ENCODE peak calls at places on chromosome 3, in seven cellular contexts. One of them, this sample, is unnamed.

GRCh38 chr3:175716451-175716850 is 857.3 kb downstream of the NAALADL2 start:
- DNase-seq in pancreas: no peak
- DNase-seq in left ventricle myocardium inferior: no peak
- DNase-seq in osteoblast: peak
- DNase-seq in WERI-Rb-1: no peak
- DNase-seq in A549: no peak
- DNase-seq in ovary: no peak
- DNase-seq in this sample: no peak

GRCh38 chr3:30146978-30147377 is 459.4 kb upstream of the TGFBR2 start:
- DNase-seq in A549: no peak
- DNase-seq in osteoblast: no peak
- DNase-seq in left ventricle myocardium inferior: no peak
- DNase-seq in WERI-Rb-1: no peak
- DNase-seq in ovary: no peak
- DNase-seq in pancreas: no peak
- DNase-seq in this sample: no peak

GRCh38 chr3:28252016-28252415 is 10.6 kb downstream of the CMC1 start:
- DNase-seq in pancreas: no peak
- DNase-seq in osteoblast: no peak
- DNase-seq in WERI-Rb-1: no peak
- DNase-seq in left ventricle myocardium inferior: no peak
- DNase-seq in A549: no peak
- DNase-seq in ovary: no peak
- DNase-seq in this sample: no peak

GRCh38 chr3:195159819-195160175 is 111.2 kb downstream of the XXYLT1 start:
- DNase-seq in ovary: no peak
- DNase-seq in A549: no peak
- DNase-seq in WERI-Rb-1: no peak
- DNase-seq in left ventricle myocardium inferior: no peak
- DNase-seq in pancreas: no peak
- DNase-seq in osteoblast: peak
- DNase-seq in this sample: no peak

GRCh38 chr3:71406945-71407629 is 176.4 kb downstream of the FOXP1 start:
- DNase-seq in left ventricle myocardium inferior: no peak
- DNase-seq in A549: no peak
- DNase-seq in osteoblast: no peak
- DNase-seq in pancreas: no peak
- DNase-seq in WERI-Rb-1: no peak
- DNase-seq in ovary: no peak
- DNase-seq in this sample: no peak

GRCh38 chr3:45635475-45636256 is 41.1 kb downstream of the LIMD1 start:
- DNase-seq in WERI-Rb-1: no peak
- DNase-seq in A549: peak
- DNase-seq in osteoblast: peak
- DNase-seq in pancreas: no peak
- DNase-seq in left ventricle myocardium inferior: no peak
- DNase-seq in ovary: no peak
- DNase-seq in this sample: peak

GRCh38 chr3:136838641-136839555 is 20.0 kb downstream of the SLC35G2 start:
- DNase-seq in ovary: no peak
- DNase-seq in WERI-Rb-1: no peak
- DNase-seq in left ventricle myocardium inferior: no peak
- DNase-seq in A549: no peak
- DNase-seq in pancreas: no peak
- DNase-seq in osteoblast: peak
- DNase-seq in this sample: no peak

GRCh38 chr3:99647081-99647480 is 8.7 kb downstream of the COL8A1 start:
- DNase-seq in left ventricle myocardium inferior: no peak
- DNase-seq in osteoblast: no peak
- DNase-seq in WERI-Rb-1: no peak
- DNase-seq in ovary: no peak
- DNase-seq in pancreas: no peak
- DNase-seq in A549: no peak
- DNase-seq in this sample: no peak

GRCh38 chr3:126946387-126946786 is 36.5 kb upstream of the PLXNA1 start:
- DNase-seq in ovary: no peak
- DNase-seq in WERI-Rb-1: no peak
- DNase-seq in left ventricle myocardium inferior: no peak
- DNase-seq in pancreas: no peak
- DNase-seq in A549: no peak
- DNase-seq in osteoblast: peak
- DNase-seq in this sample: no peak

GRCh38 chr3:183653209-183654064 is 18.0 kb downstream of the KLHL24 start:
- DNase-seq in left ventricle myocardium inferior: no peak
- DNase-seq in A549: peak
- DNase-seq in osteoblast: no peak
- DNase-seq in ovary: no peak
- DNase-seq in WERI-Rb-1: no peak
- DNase-seq in pancreas: no peak
- DNase-seq in this sample: peak

GRCh38 chr3:74273091-74273490 is 341.4 kb downstream of the CNTN3 start:
- DNase-seq in left ventricle myocardium inferior: no peak
- DNase-seq in A549: no peak
- DNase-seq in osteoblast: no peak
- DNase-seq in WERI-Rb-1: no peak
- DNase-seq in pancreas: no peak
- DNase-seq in ovary: no peak
- DNase-seq in this sample: no peak

GRCh38 chr3:197960694-197961581 is 921 bp downstream of the LMLN start:
- DNase-seq in ovary: no peak
- DNase-seq in A549: no peak
- DNase-seq in osteoblast: peak
- DNase-seq in left ventricle myocardium inferior: no peak
- DNase-seq in WERI-Rb-1: no peak
- DNase-seq in pancreas: no peak
- DNase-seq in this sample: peak

GRCh38 chr3:117047951-117048705 is 338.5 kb downstream of the TUSC7 start:
- DNase-seq in left ventricle myocardium inferior: no peak
- DNase-seq in WERI-Rb-1: no peak
- DNase-seq in ovary: no peak
- DNase-seq in A549: no peak
- DNase-seq in osteoblast: no peak
- DNase-seq in pancreas: no peak
- DNase-seq in this sample: no peak

GRCh38 chr3:38577089-38578080 is 72.1 kb downstream of the SCN5A start:
- DNase-seq in ovary: no peak
- DNase-seq in WERI-Rb-1: no peak
- DNase-seq in osteoblast: no peak
- DNase-seq in left ventricle myocardium inferior: no peak
- DNase-seq in A549: no peak
- DNase-seq in pancreas: no peak
- DNase-seq in this sample: no peak

GRCh38 chr3:117630885-117631284 is 921.3 kb downstream of the TUSC7 start:
- DNase-seq in WERI-Rb-1: no peak
- DNase-seq in A549: no peak
- DNase-seq in osteoblast: no peak
- DNase-seq in left ventricle myocardium inferior: no peak
- DNase-seq in pancreas: peak
- DNase-seq in ovary: no peak
- DNase-seq in this sample: no peak

GRCh38 chr3:69084668-69085542 is at the start of gene ARL6IP5:
- DNase-seq in WERI-Rb-1: peak
- DNase-seq in left ventricle myocardium inferior: peak
- DNase-seq in pancreas: peak
- DNase-seq in ovary: peak
- DNase-seq in A549: peak
- DNase-seq in osteoblast: peak
- DNase-seq in this sample: peak

GRCh38 chr3:11331101-11331500 is 58.9 kb downstream of the ATG7 start:
- DNase-seq in left ventricle myocardium inferior: no peak
- DNase-seq in WERI-Rb-1: no peak
- DNase-seq in ovary: no peak
- DNase-seq in A549: no peak
- DNase-seq in pancreas: no peak
- DNase-seq in osteoblast: peak
- DNase-seq in this sample: peak

GRCh38 chr3:157074490-157074889 is 85.5 kb downstream of the CCNL1 start:
- DNase-seq in osteoblast: no peak
- DNase-seq in ovary: no peak
- DNase-seq in left ventricle myocardium inferior: no peak
- DNase-seq in A549: no peak
- DNase-seq in pancreas: no peak
- DNase-seq in WERI-Rb-1: no peak
- DNase-seq in this sample: no peak

GRCh38 chr3:39166932-39167532 is 13.6 kb upstream of the CSRNP1 start:
- DNase-seq in WERI-Rb-1: no peak
- DNase-seq in pancreas: no peak
- DNase-seq in ovary: no peak
- DNase-seq in A549: peak
- DNase-seq in left ventricle myocardium inferior: no peak
- DNase-seq in osteoblast: peak
- DNase-seq in this sample: no peak

GRCh38 chr3:45546636-45547201 is 47.8 kb upstream of the LIMD1 start:
- DNase-seq in left ventricle myocardium inferior: no peak
- DNase-seq in WERI-Rb-1: peak
- DNase-seq in pancreas: no peak
- DNase-seq in osteoblast: no peak
- DNase-seq in ovary: no peak
- DNase-seq in A549: peak
- DNase-seq in this sample: no peak

GRCh38 chr3:195914648-195915473 is 6.5 kb upstream of the TNK2 start:
- DNase-seq in A549: peak
- DNase-seq in ovary: peak
- DNase-seq in osteoblast: peak
- DNase-seq in pancreas: peak
- DNase-seq in left ventricle myocardium inferior: peak
- DNase-seq in WERI-Rb-1: peak
- DNase-seq in this sample: peak

GRCh38 chr3:29183346-29184087 is 97.4 kb upstream of the RBMS3 start:
- DNase-seq in pancreas: no peak
- DNase-seq in left ventricle myocardium inferior: no peak
- DNase-seq in WERI-Rb-1: no peak
- DNase-seq in A549: no peak
- DNase-seq in ovary: no peak
- DNase-seq in osteoblast: no peak
- DNase-seq in this sample: no peak

GRCh38 chr3:10962481-10963036 is 30.0 kb upstream of the SLC6A1 start:
- DNase-seq in A549: no peak
- DNase-seq in WERI-Rb-1: no peak
- DNase-seq in pancreas: no peak
- DNase-seq in osteoblast: no peak
- DNase-seq in ovary: no peak
- DNase-seq in left ventricle myocardium inferior: no peak
- DNase-seq in this sample: no peak

GRCh38 chr3:8621872-8622271 is 22.7 kb downstream of the SSUH2 start:
- DNase-seq in osteoblast: peak
- DNase-seq in WERI-Rb-1: no peak
- DNase-seq in pancreas: no peak
- DNase-seq in left ventricle myocardium inferior: no peak
- DNase-seq in A549: no peak
- DNase-seq in ovary: no peak
- DNase-seq in this sample: no peak

GRCh38 chr3:43704697-43705096 is 14.0 kb downstream of the ABHD5 start:
- DNase-seq in osteoblast: peak
- DNase-seq in A549: no peak
- DNase-seq in pancreas: no peak
- DNase-seq in left ventricle myocardium inferior: no peak
- DNase-seq in WERI-Rb-1: no peak
- DNase-seq in ovary: no peak
- DNase-seq in this sample: no peak

GRCh38 chr3:72523409-72524172 is 324.7 kb downstream of the SHQ1 start:
- DNase-seq in A549: no peak
- DNase-seq in osteoblast: no peak
- DNase-seq in left ventricle myocardium inferior: peak
- DNase-seq in WERI-Rb-1: no peak
- DNase-seq in ovary: no peak
- DNase-seq in pancreas: no peak
- DNase-seq in this sample: peak

GRCh38 chr3:52623234-52623792 is 62.4 kb downstream of the PBRM1 start:
- DNase-seq in left ventricle myocardium inferior: no peak
- DNase-seq in A549: no peak
- DNase-seq in WERI-Rb-1: no peak
- DNase-seq in ovary: no peak
- DNase-seq in pancreas: no peak
- DNase-seq in osteoblast: no peak
- DNase-seq in this sample: no peak

GRCh38 chr3:197833930-197834715 is 43.1 kb downstream of the LRCH3 start:
- DNase-seq in A549: no peak
- DNase-seq in osteoblast: no peak
- DNase-seq in WERI-Rb-1: no peak
- DNase-seq in ovary: no peak
- DNase-seq in pancreas: no peak
- DNase-seq in left ventricle myocardium inferior: no peak
- DNase-seq in this sample: no peak

DNA sequence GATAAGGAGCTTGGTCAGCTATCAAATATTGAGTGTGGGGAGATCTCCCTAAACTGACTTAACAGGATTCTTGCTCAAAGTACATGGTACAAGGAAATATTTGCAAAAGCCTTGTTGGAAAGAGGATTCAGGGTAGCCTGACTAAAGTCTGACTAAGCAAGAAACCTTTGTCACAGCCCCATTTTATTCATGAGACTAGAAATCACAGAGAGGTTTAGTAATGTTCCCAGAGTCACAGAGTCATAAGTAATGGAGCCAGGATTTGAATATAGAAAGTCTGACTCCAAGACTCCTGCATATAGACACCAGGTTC is 29.4 kb downstream of the SST start:
- DNase-seq in WERI-Rb-1: no peak
- DNase-seq in osteoblast: no peak
- DNase-seq in pancreas: no peak
- DNase-seq in ovary: no peak
- DNase-seq in left ventricle myocardium inferior: no peak
- DNase-seq in A549: no peak
- DNase-seq in this sample: no peak
- H3K27ac ChIP-seq in WERI-Rb-1: no peak
- H3K27ac ChIP-seq in osteoblast: no peak
- H3K27ac ChIP-seq in pancreas: no peak
- H3K27ac ChIP-seq in ovary: no peak
- H3K27ac ChIP-seq in left ventricle myocardium inferior: no peak
- H3K27ac ChIP-seq in A549: no peak
- H3K27ac ChIP-seq in this sample: no peak

GRCh38 chr3:24598691-24599090 is 104.0 kb upstream of the THRB start:
- DNase-seq in WERI-Rb-1: no peak
- DNase-seq in left ventricle myocardium inferior: no peak
- DNase-seq in ovary: no peak
- DNase-seq in A549: peak
- DNase-seq in pancreas: no peak
- DNase-seq in osteoblast: no peak
- DNase-seq in this sample: peak
- H3K4me3 ChIP-seq in WERI-Rb-1: no peak
- H3K4me3 ChIP-seq in left ventricle myocardium inferior: no peak
- H3K4me3 ChIP-seq in ovary: no peak
- H3K4me3 ChIP-seq in A549: no peak
- H3K4me3 ChIP-seq in pancreas: no peak
- H3K4me3 ChIP-seq in osteoblast: no peak
- H3K4me3 ChIP-seq in this sample: no peak

GRCh38 chr3:146156801-146157310 is 4.1 kb downstream of the PLOD2 start:
- DNase-seq in WERI-Rb-1: no peak
- DNase-seq in osteoblast: no peak
- DNase-seq in ovary: no peak
- DNase-seq in A549: no peak
- DNase-seq in pancreas: no peak
- DNase-seq in left ventricle myocardium inferior: no peak
- DNase-seq in this sample: no peak
- H3K27ac ChIP-seq in WERI-Rb-1: no peak
- H3K27ac ChIP-seq in osteoblast: peak
- H3K27ac ChIP-seq in ovary: peak
- H3K27ac ChIP-seq in A549: peak
- H3K27ac ChIP-seq in pancreas: peak
- H3K27ac ChIP-seq in left ventricle myocardium inferior: peak
- H3K27ac ChIP-seq in this sample: peak

GRCh38 chr3:15795563-15796308 is 2.0 kb downstream of the ANKRD28 start:
- DNase-seq in WERI-Rb-1: no peak
- DNase-seq in osteoblast: no peak
- DNase-seq in left ventricle myocardium inferior: no peak
- DNase-seq in pancreas: no peak
- DNase-seq in A549: no peak
- DNase-seq in ovary: no peak
- DNase-seq in this sample: peak
- H3K4me3 ChIP-seq in WERI-Rb-1: no peak
- H3K4me3 ChIP-seq in osteoblast: peak
- H3K4me3 ChIP-seq in left ventricle myocardium inferior: peak
- H3K4me3 ChIP-seq in pancreas: no peak
- H3K4me3 ChIP-seq in A549: peak
- H3K4me3 ChIP-seq in ovary: peak
- H3K4me3 ChIP-seq in this sample: peak